ENCODE peak calls at places on chromosomes 7 and 10, in five cellular contexts. One of them, this sample, is unnamed.

GRCh38 chr10:62050941-62051433 is 149.5 kb downstream of the ARID5B start:
- DNase-seq in activated CD8-positive, alpha-beta memory T cell treated with anti-CD3 and anti-CD28 coated beads for 48 hours: no peak
- DNase-seq in fibroblast of the aortic adventitia: peak
- DNase-seq in KBM-7: no peak
- DNase-seq in epithelial cell of esophagus: peak
- DNase-seq in this sample: peak

GRCh38 chr7:37032258-37032601 is 307.9 kb upstream of the AOAH start:
- DNase-seq in activated CD8-positive, alpha-beta memory T cell treated with anti-CD3 and anti-CD28 coated beads for 48 hours: no peak
- DNase-seq in fibroblast of the aortic adventitia: no peak
- DNase-seq in KBM-7: no peak
- DNase-seq in epithelial cell of esophagus: no peak
- DNase-seq in this sample: no peak

GRCh38 chr7:50068026-50068425 is 25.0 kb downstream of the ZPBP start:
- DNase-seq in activated CD8-positive, alpha-beta memory T cell treated with anti-CD3 and anti-CD28 coated beads for 48 hours: no peak
- DNase-seq in fibroblast of the aortic adventitia: peak
- DNase-seq in KBM-7: no peak
- DNase-seq in epithelial cell of esophagus: peak
- DNase-seq in this sample: peak

GRCh38 chr7:84251183-84251845 is 56.7 kb upstream of the SEMA3A start:
- DNase-seq in activated CD8-positive, alpha-beta memory T cell treated with anti-CD3 and anti-CD28 coated beads for 48 hours: no peak
- DNase-seq in fibroblast of the aortic adventitia: peak
- DNase-seq in KBM-7: no peak
- DNase-seq in epithelial cell of esophagus: peak
- DNase-seq in this sample: peak

GRCh38 chr10:19169684-19170083 is 121.1 kb downstream of the MALRD1 start:
- DNase-seq in activated CD8-positive, alpha-beta memory T cell treated with anti-CD3 and anti-CD28 coated beads for 48 hours: no peak
- DNase-seq in fibroblast of the aortic adventitia: peak
- DNase-seq in KBM-7: no peak
- DNase-seq in epithelial cell of esophagus: peak
- DNase-seq in this sample: peak

GRCh38 chr7:139965942-139966628 is 96.7 kb downstream of the PARP12 start:
- DNase-seq in activated CD8-positive, alpha-beta memory T cell treated with anti-CD3 and anti-CD28 coated beads for 48 hours: no peak
- DNase-seq in fibroblast of the aortic adventitia: no peak
- DNase-seq in KBM-7: no peak
- DNase-seq in epithelial cell of esophagus: no peak
- DNase-seq in this sample: no peak

GRCh38 chr7:73701357-73701995 is 18.0 kb downstream of the STX1A start:
- DNase-seq in activated CD8-positive, alpha-beta memory T cell treated with anti-CD3 and anti-CD28 coated beads for 48 hours: no peak
- DNase-seq in fibroblast of the aortic adventitia: peak
- DNase-seq in KBM-7: peak
- DNase-seq in epithelial cell of esophagus: peak
- DNase-seq in this sample: peak

GRCh38 chr10:31318382-31318853 is 598 bp upstream of the ZEB1 start:
- DNase-seq in activated CD8-positive, alpha-beta memory T cell treated with anti-CD3 and anti-CD28 coated beads for 48 hours: peak
- DNase-seq in fibroblast of the aortic adventitia: peak
- DNase-seq in KBM-7: peak
- DNase-seq in epithelial cell of esophagus: peak
- DNase-seq in this sample: peak

GRCh38 chr7:36280840-36281812 is 108.5 kb upstream of the ANLN start:
- DNase-seq in activated CD8-positive, alpha-beta memory T cell treated with anti-CD3 and anti-CD28 coated beads for 48 hours: no peak
- DNase-seq in fibroblast of the aortic adventitia: peak
- DNase-seq in KBM-7: no peak
- DNase-seq in epithelial cell of esophagus: peak
- DNase-seq in this sample: peak

GRCh38 chr7:12896316-12896715 is 208.9 kb downstream of the ARL4A start:
- DNase-seq in activated CD8-positive, alpha-beta memory T cell treated with anti-CD3 and anti-CD28 coated beads for 48 hours: no peak
- DNase-seq in fibroblast of the aortic adventitia: no peak
- DNase-seq in KBM-7: peak
- DNase-seq in epithelial cell of esophagus: no peak
- DNase-seq in this sample: no peak

GRCh38 chr7:98133621-98134266 is 27.1 kb downstream of the LMTK2 start:
- DNase-seq in activated CD8-positive, alpha-beta memory T cell treated with anti-CD3 and anti-CD28 coated beads for 48 hours: no peak
- DNase-seq in fibroblast of the aortic adventitia: peak
- DNase-seq in KBM-7: no peak
- DNase-seq in epithelial cell of esophagus: peak
- DNase-seq in this sample: peak

GRCh38 chr10:132396495-132397035 is 435 bp upstream of the PWWP2B start:
- DNase-seq in activated CD8-positive, alpha-beta memory T cell treated with anti-CD3 and anti-CD28 coated beads for 48 hours: no peak
- DNase-seq in fibroblast of the aortic adventitia: no peak
- DNase-seq in KBM-7: peak
- DNase-seq in epithelial cell of esophagus: peak
- DNase-seq in this sample: peak

GRCh38 chr10:5603848-5604170 is 62.6 kb downstream of the ASB13 start:
- DNase-seq in activated CD8-positive, alpha-beta memory T cell treated with anti-CD3 and anti-CD28 coated beads for 48 hours: no peak
- DNase-seq in fibroblast of the aortic adventitia: no peak
- DNase-seq in KBM-7: no peak
- DNase-seq in epithelial cell of esophagus: no peak
- DNase-seq in this sample: no peak

GRCh38 chr7:86745019-86745745 is 101.5 kb downstream of the GRM3 start:
- DNase-seq in activated CD8-positive, alpha-beta memory T cell treated with anti-CD3 and anti-CD28 coated beads for 48 hours: no peak
- DNase-seq in fibroblast of the aortic adventitia: no peak
- DNase-seq in KBM-7: no peak
- DNase-seq in epithelial cell of esophagus: no peak
- DNase-seq in this sample: no peak

GRCh38 chr10:81303656-81304055 is 571.3 kb upstream of the NRG3 start:
- DNase-seq in activated CD8-positive, alpha-beta memory T cell treated with anti-CD3 and anti-CD28 coated beads for 48 hours: no peak
- DNase-seq in fibroblast of the aortic adventitia: no peak
- DNase-seq in KBM-7: no peak
- DNase-seq in epithelial cell of esophagus: no peak
- DNase-seq in this sample: no peak

GRCh38 chr7:4742852-4743251 is 32.6 kb upstream of the AP5Z1 start:
- DNase-seq in activated CD8-positive, alpha-beta memory T cell treated with anti-CD3 and anti-CD28 coated beads for 48 hours: no peak
- DNase-seq in fibroblast of the aortic adventitia: no peak
- DNase-seq in KBM-7: no peak
- DNase-seq in epithelial cell of esophagus: no peak
- DNase-seq in this sample: no peak

GRCh38 chr10:112585052-112585451 is 138.0 kb downstream of the VTI1A start:
- DNase-seq in activated CD8-positive, alpha-beta memory T cell treated with anti-CD3 and anti-CD28 coated beads for 48 hours: no peak
- DNase-seq in fibroblast of the aortic adventitia: peak
- DNase-seq in KBM-7: no peak
- DNase-seq in epithelial cell of esophagus: peak
- DNase-seq in this sample: peak

GRCh38 chr7:130151591-130152269 is 53.5 kb downstream of the TMEM209 start:
- DNase-seq in activated CD8-positive, alpha-beta memory T cell treated with anti-CD3 and anti-CD28 coated beads for 48 hours: no peak
- DNase-seq in fibroblast of the aortic adventitia: peak
- DNase-seq in KBM-7: no peak
- DNase-seq in epithelial cell of esophagus: no peak
- DNase-seq in this sample: peak

GRCh38 chr10:112801004-112801403 is 149.0 kb upstream of the TCF7L2 start:
- DNase-seq in activated CD8-positive, alpha-beta memory T cell treated with anti-CD3 and anti-CD28 coated beads for 48 hours: no peak
- DNase-seq in fibroblast of the aortic adventitia: no peak
- DNase-seq in KBM-7: no peak
- DNase-seq in epithelial cell of esophagus: no peak
- DNase-seq in this sample: no peak

GRCh38 chr7:44240983-44241510 is 40.3 kb downstream of the YKT6 start:
- DNase-seq in activated CD8-positive, alpha-beta memory T cell treated with anti-CD3 and anti-CD28 coated beads for 48 hours: peak
- DNase-seq in fibroblast of the aortic adventitia: peak
- DNase-seq in KBM-7: peak
- DNase-seq in epithelial cell of esophagus: peak
- DNase-seq in this sample: peak

GRCh38 chr10:59107147-59107546 is 69.3 kb upstream of the PHYHIPL start:
- DNase-seq in activated CD8-positive, alpha-beta memory T cell treated with anti-CD3 and anti-CD28 coated beads for 48 hours: no peak
- DNase-seq in fibroblast of the aortic adventitia: no peak
- DNase-seq in KBM-7: no peak
- DNase-seq in epithelial cell of esophagus: no peak
- DNase-seq in this sample: no peak

GRCh38 chr10:124545756-124546369 is 84.2 kb downstream of the LHPP start:
- DNase-seq in activated CD8-positive, alpha-beta memory T cell treated with anti-CD3 and anti-CD28 coated beads for 48 hours: no peak
- DNase-seq in fibroblast of the aortic adventitia: no peak
- DNase-seq in KBM-7: peak
- DNase-seq in epithelial cell of esophagus: no peak
- DNase-seq in this sample: no peak

GRCh38 chr7:116231543-116232401 is 21.4 kb downstream of the TES start:
- DNase-seq in activated CD8-positive, alpha-beta memory T cell treated with anti-CD3 and anti-CD28 coated beads for 48 hours: no peak
- DNase-seq in fibroblast of the aortic adventitia: peak
- DNase-seq in KBM-7: peak
- DNase-seq in epithelial cell of esophagus: peak
- DNase-seq in this sample: peak